ENCODE peak calls at places on chromosome 5, in ten cellular contexts. N is PC-9, T is adrenal gland, G is colonic mucosa, M is transverse colon, I is psoas muscle, B is IMR-90, U is heart right ventricle, O is SK-N-MC, A is SJSA1. R is an unnamed sample.

GRCh38 chr5:166957763-166958162 is 1333.7 kb upstream of the WWC1 start:
- DNase-seq in N (no peak), T (no peak), G (no peak), M (no peak), I (no peak), B (no peak), U (no peak), O (no peak), A (no peak), R (no peak)

GRCh38 chr5:131209506-131210191 is 38.9 kb downstream of the LYRM7 start:
- DNase-seq in N (no peak), T (no peak), G (peak), M (no peak), I (no peak), B (no peak), U (no peak), O (no peak), A (no peak), R (peak)

GRCh38 chr5:11385251-11385900 is 518.9 kb downstream of the CTNND2 start:
- DNase-seq in N (no peak), T (no peak), G (no peak), M (no peak), I (no peak), B (no peak), U (no peak), O (no peak), A (no peak), R (no peak)

GRCh38 chr5:125372694-125373621 is 626.5 kb upstream of the ZNF608 start:
- DNase-seq in N (no peak), T (no peak), G (no peak), M (no peak), I (no peak), B (peak), U (no peak), O (no peak), A (peak), R (no peak)

GRCh38 chr5:180950291-180950949 is 38.2 kb upstream of the BTNL3 start:
- DNase-seq in N (no peak), T (no peak), G (no peak), M (no peak), I (no peak), B (no peak), U (no peak), O (no peak), A (no peak), R (no peak)

GRCh38 chr5:77262685-77263084 is 52.2 kb downstream of the PDE8B start:
- DNase-seq in N (no peak), T (no peak), G (no peak), M (no peak), I (no peak), B (no peak), U (no peak), O (no peak), A (no peak), R (no peak)

GRCh38 chr5:78182838-78183237 is 111.7 kb downstream of the AP3B1 start:
- DNase-seq in N (no peak), T (no peak), G (peak), M (peak), I (no peak), B (no peak), U (no peak), O (no peak), A (no peak), R (no peak)

GRCh38 chr5:17402291-17403121 is 95.5 kb upstream of the TAF11L2 start:
- DNase-seq in N (no peak), T (no peak), G (no peak), M (no peak), I (no peak), B (no peak), U (no peak), O (no peak), A (no peak), R (no peak)

GRCh38 chr5:57199866-57200265 is 26.0 kb downstream of the GPBP1 start:
- DNase-seq in N (no peak), T (no peak), G (peak), M (no peak), I (no peak), B (no peak), U (no peak), O (no peak), A (no peak), R (peak)

GRCh38 chr5:41686191-41686590 is 175.8 kb upstream of the PLCXD3 start:
- DNase-seq in N (no peak), T (no peak), G (no peak), M (no peak), I (no peak), B (no peak), U (no peak), O (no peak), A (no peak), R (no peak)

GRCh38 chr5:91499943-91500531 is 116.9 kb upstream of the ARRDC3 start:
- DNase-seq in N (peak), T (no peak), G (no peak), M (no peak), I (no peak), B (peak), U (no peak), O (peak), A (no peak), R (no peak)

GRCh38 chr5:81556809-81557208 is 162.9 kb upstream of the ACOT12 start:
- DNase-seq in N (no peak), T (no peak), G (no peak), M (no peak), I (no peak), B (no peak), U (no peak), O (no peak), A (no peak), R (no peak)

GRCh38 chr5:135451581-135452360 is at the start of gene TIFAB:
- DNase-seq in N (no peak), T (no peak), G (no peak), M (no peak), I (no peak), B (no peak), U (no peak), O (no peak), A (no peak), R (no peak)

GRCh38 chr5:172697123-172698121 is 56.4 kb downstream of the NEURL1B start:
- DNase-seq in N (peak), T (peak), G (peak), M (peak), I (peak), B (peak), U (peak), O (no peak), A (peak), R (peak)
- H3K27ac ChIP-seq in N (no peak), T (peak), G (peak), M (peak), I (peak), B (peak), U (peak), O (no peak), A (peak), R (no peak)

GRCh38 chr5:58281189-58281588 is 178.7 kb downstream of the PLK2 start:
- DNase-seq in N (no peak), T (no peak), G (no peak), M (no peak), I (no peak), B (no peak), U (no peak), O (no peak), A (no peak), R (no peak)
- H3K27ac ChIP-seq in N (no peak), T (no peak), G (no peak), M (no peak), I (no peak), B (no peak), U (no peak), O (no peak), A (no peak), R (no peak)

GRCh38 chr5:149645725-149646124 is 64.4 kb downstream of the ARHGEF37 start:
- DNase-seq in N (no peak), T (no peak), G (no peak), M (no peak), I (no peak), B (no peak), U (no peak), O (no peak), A (no peak), R (no peak)
- H3K27ac ChIP-seq in N (no peak), T (no peak), G (no peak), M (no peak), I (no peak), B (no peak), U (no peak), O (no peak), A (no peak), R (no peak)

DNA sequence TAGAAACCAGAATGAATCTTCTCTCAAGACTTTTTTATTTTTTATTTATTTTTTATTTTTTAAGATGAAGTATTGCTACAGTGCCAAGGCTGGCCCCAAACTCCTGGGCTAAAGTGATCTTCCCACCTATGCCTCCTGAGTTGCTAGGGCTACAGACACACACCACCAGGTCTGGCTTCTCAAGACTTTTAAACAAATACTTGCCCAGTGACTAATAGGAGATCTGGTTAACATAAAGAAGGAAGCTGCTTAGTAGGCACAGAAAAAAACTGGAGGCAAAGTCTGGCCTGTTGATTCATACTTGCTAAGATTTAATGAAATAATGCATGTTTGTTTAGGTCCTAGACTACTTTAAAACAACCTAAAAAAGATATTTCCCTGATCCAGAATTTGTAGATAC is 43.8 kb downstream of the SLC38A9 start:
- DNase-seq in N (peak), T (no peak), G (no peak), M (no peak), I (no peak), B (peak), U (no peak), O (no peak), A (peak), R (no peak)
- H3K27ac ChIP-seq in N (peak), T (no peak), G (no peak), M (peak), I (no peak), B (peak), U (no peak), O (peak), A (no peak), R (no peak)

DNA sequence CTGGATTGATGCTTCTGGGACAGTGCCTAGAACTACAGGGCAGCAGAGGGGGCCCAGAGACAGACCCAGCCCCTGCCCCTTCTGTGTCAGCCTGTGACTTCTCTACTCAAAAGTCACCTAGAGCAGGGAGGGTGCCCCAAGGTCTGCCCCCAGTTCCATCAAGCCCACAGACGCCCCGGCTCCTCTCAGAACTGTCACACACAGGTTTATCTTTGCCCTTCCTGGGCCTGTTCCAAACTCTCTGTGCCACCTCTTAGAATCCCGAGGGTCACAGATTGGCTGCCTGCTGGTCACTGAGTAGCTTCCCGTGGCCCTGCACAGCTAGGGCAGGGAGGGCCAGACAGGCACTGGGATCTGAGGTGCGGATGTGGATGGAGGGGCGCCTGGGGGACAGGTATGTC is 1.7 kb downstream of the RGS14 start:
- DNase-seq in N (no peak), T (no peak), G (no peak), M (no peak), I (no peak), B (no peak), U (no peak), O (no peak), A (no peak), R (no peak)
- H3K27ac ChIP-seq in N (no peak), T (no peak), G (no peak), M (no peak), I (no peak), B (no peak), U (no peak), O (no peak), A (no peak), R (no peak)